ENCODE peak calls at places on chromosomes 6 and 20, in nine cellular contexts. One of them, this sample, is unnamed.

GRCh38 chr6:16331328-16332174 is 93.2 kb downstream of the GMPR start:
- DNase-seq in left ventricle myocardium inferior: peak; percentile 74
- DNase-seq in PC-9: peak; percentile 42
- DNase-seq in ovary: peak; percentile 75
- DNase-seq in H1: no peak
- DNase-seq in mucosa of descending colon: peak; percentile 62
- DNase-seq in right lobe of liver: peak; percentile 68
- DNase-seq in heart left ventricle: peak; percentile 69
- DNase-seq in endodermal cell: peak; percentile 78
- DNase-seq in this sample: peak; percentile 56

GRCh38 chr6:10465633-10466499 is 51.0 kb upstream of the TFAP2A start:
- DNase-seq in right lobe of liver: no peak
- DNase-seq in H1: no peak
- DNase-seq in endodermal cell: peak; percentile 93
- DNase-seq in PC-9: peak; percentile 62
- DNase-seq in heart left ventricle: no peak
- DNase-seq in left ventricle myocardium inferior: no peak
- DNase-seq in mucosa of descending colon: peak; percentile 40
- DNase-seq in ovary: no peak
- DNase-seq in this sample: no peak

GRCh38 chr20:24098886-24099285 is 110.3 kb upstream of the GGTLC1 start:
- DNase-seq in right lobe of liver: no peak
- DNase-seq in ovary: peak; percentile 28
- DNase-seq in PC-9: no peak
- DNase-seq in heart left ventricle: no peak
- DNase-seq in H1: no peak
- DNase-seq in endodermal cell: no peak
- DNase-seq in mucosa of descending colon: no peak
- DNase-seq in left ventricle myocardium inferior: no peak
- DNase-seq in this sample: no peak

GRCh38 chr6:91081452-91082067 is 494.7 kb upstream of the MAP3K7 start:
- DNase-seq in mucosa of descending colon: peak; percentile 15
- DNase-seq in ovary: no peak
- DNase-seq in H1: no peak
- DNase-seq in left ventricle myocardium inferior: no peak
- DNase-seq in endodermal cell: peak; percentile 60
- DNase-seq in heart left ventricle: no peak
- DNase-seq in PC-9: no peak
- DNase-seq in right lobe of liver: no peak
- DNase-seq in this sample: no peak

GRCh38 chr6:56314683-56315523 is 67.5 kb upstream of the COL21A1 start:
- DNase-seq in right lobe of liver: no peak
- DNase-seq in endodermal cell: peak; percentile 80
- DNase-seq in ovary: peak; percentile 40
- DNase-seq in left ventricle myocardium inferior: no peak
- DNase-seq in mucosa of descending colon: peak; percentile 15
- DNase-seq in PC-9: peak; percentile 29
- DNase-seq in H1: no peak
- DNase-seq in heart left ventricle: no peak
- DNase-seq in this sample: no peak

GRCh38 chr6:47247227-47247797 is 62.4 kb downstream of the TNFRSF21 start:
- DNase-seq in left ventricle myocardium inferior: no peak
- DNase-seq in heart left ventricle: peak; percentile 30
- DNase-seq in ovary: no peak
- DNase-seq in PC-9: no peak
- DNase-seq in mucosa of descending colon: no peak
- DNase-seq in right lobe of liver: no peak
- DNase-seq in endodermal cell: no peak
- DNase-seq in H1: no peak
- DNase-seq in this sample: no peak

GRCh38 chr6:166772518-166772917 is 145.5 kb upstream of the RPS6KA2 start:
- DNase-seq in heart left ventricle: no peak
- DNase-seq in mucosa of descending colon: no peak
- DNase-seq in endodermal cell: peak; percentile 81
- DNase-seq in PC-9: no peak
- DNase-seq in H1: no peak
- DNase-seq in right lobe of liver: no peak
- DNase-seq in left ventricle myocardium inferior: no peak
- DNase-seq in ovary: no peak
- DNase-seq in this sample: no peak

GRCh38 chr6:74268821-74269600 is 573.0 kb downstream of the CD109 start:
- DNase-seq in H1: no peak
- DNase-seq in ovary: no peak
- DNase-seq in right lobe of liver: no peak
- DNase-seq in left ventricle myocardium inferior: no peak
- DNase-seq in mucosa of descending colon: no peak
- DNase-seq in heart left ventricle: no peak
- DNase-seq in endodermal cell: no peak
- DNase-seq in PC-9: no peak
- DNase-seq in this sample: no peak

GRCh38 chr20:52193886-52194545 is 2.4 kb upstream of the ZFP64 start:
- DNase-seq in right lobe of liver: no peak
- DNase-seq in H1: no peak
- DNase-seq in mucosa of descending colon: peak; percentile 62
- DNase-seq in ovary: no peak
- DNase-seq in heart left ventricle: no peak
- DNase-seq in PC-9: no peak
- DNase-seq in endodermal cell: no peak
- DNase-seq in left ventricle myocardium inferior: no peak
- DNase-seq in this sample: no peak

GRCh38 chr6:82954937-82955577 is 110.6 kb downstream of the UBE3D start:
- DNase-seq in right lobe of liver: no peak
- DNase-seq in endodermal cell: no peak
- DNase-seq in ovary: no peak
- DNase-seq in heart left ventricle: no peak
- DNase-seq in left ventricle myocardium inferior: no peak
- DNase-seq in mucosa of descending colon: no peak
- DNase-seq in H1: no peak
- DNase-seq in PC-9: no peak
- DNase-seq in this sample: no peak

GRCh38 chr6:158996863-158997262 is 3.1 kb downstream of the RSPH3 start:
- DNase-seq in ovary: no peak
- DNase-seq in PC-9: no peak
- DNase-seq in right lobe of liver: no peak
- DNase-seq in left ventricle myocardium inferior: no peak
- DNase-seq in mucosa of descending colon: no peak
- DNase-seq in H1: no peak
- DNase-seq in heart left ventricle: no peak
- DNase-seq in endodermal cell: no peak
- DNase-seq in this sample: no peak

GRCh38 chr20:32635764-32636163 is 38.0 kb downstream of the C20orf203 start:
- DNase-seq in PC-9: no peak
- DNase-seq in right lobe of liver: no peak
- DNase-seq in H1: no peak
- DNase-seq in endodermal cell: peak; percentile 40
- DNase-seq in ovary: no peak
- DNase-seq in heart left ventricle: no peak
- DNase-seq in mucosa of descending colon: no peak
- DNase-seq in left ventricle myocardium inferior: no peak
- DNase-seq in this sample: no peak

GRCh38 chr6:36823421-36824096 is 15.7 kb downstream of the CPNE5 start:
- DNase-seq in H1: no peak
- DNase-seq in ovary: no peak
- DNase-seq in mucosa of descending colon: no peak
- DNase-seq in PC-9: no peak
- DNase-seq in heart left ventricle: no peak
- DNase-seq in left ventricle myocardium inferior: no peak
- DNase-seq in right lobe of liver: no peak
- DNase-seq in endodermal cell: no peak
- DNase-seq in this sample: no peak

GRCh38 chr6:36822506-36823269 is 16.6 kb downstream of the CPNE5 start:
- DNase-seq in ovary: no peak
- DNase-seq in H1: no peak
- DNase-seq in mucosa of descending colon: no peak
- DNase-seq in heart left ventricle: peak; percentile 60
- DNase-seq in endodermal cell: no peak
- DNase-seq in right lobe of liver: no peak
- DNase-seq in left ventricle myocardium inferior: no peak
- DNase-seq in PC-9: no peak
- DNase-seq in this sample: no peak

GRCh38 chr6:36825452-36825851 is 13.8 kb downstream of the CPNE5 start:
- DNase-seq in right lobe of liver: no peak
- DNase-seq in H1: no peak
- DNase-seq in mucosa of descending colon: no peak
- DNase-seq in heart left ventricle: no peak
- DNase-seq in PC-9: no peak
- DNase-seq in left ventricle myocardium inferior: no peak
- DNase-seq in endodermal cell: no peak
- DNase-seq in ovary: no peak
- DNase-seq in this sample: no peak

GRCh38 chr6:36825996-36826395 is 13.2 kb downstream of the CPNE5 start:
- DNase-seq in endodermal cell: no peak
- DNase-seq in left ventricle myocardium inferior: no peak
- DNase-seq in heart left ventricle: no peak
- DNase-seq in ovary: no peak
- DNase-seq in H1: no peak
- DNase-seq in PC-9: no peak
- DNase-seq in mucosa of descending colon: no peak
- DNase-seq in right lobe of liver: no peak
- DNase-seq in this sample: no peak

GRCh38 chr6:36824262-36824661 is 15.0 kb downstream of the CPNE5 start:
- DNase-seq in PC-9: no peak
- DNase-seq in endodermal cell: no peak
- DNase-seq in ovary: no peak
- DNase-seq in heart left ventricle: peak; percentile 39
- DNase-seq in right lobe of liver: no peak
- DNase-seq in mucosa of descending colon: no peak
- DNase-seq in left ventricle myocardium inferior: no peak
- DNase-seq in H1: no peak
- DNase-seq in this sample: no peak
- H3K4me1 ChIP-seq in PC-9: peaks cover 19% of the 10 kb centered on the region
- H3K4me1 ChIP-seq in endodermal cell: no peaks in the 10 kb centered on the region
- H3K4me1 ChIP-seq in ovary: peaks cover 2% of the 10 kb centered on the region
- H3K4me1 ChIP-seq in heart left ventricle: peaks cover 41% of the 10 kb centered on the region
- H3K4me1 ChIP-seq in right lobe of liver: no peaks in the 10 kb centered on the region
- H3K4me1 ChIP-seq in mucosa of descending colon: no peaks in the 10 kb centered on the region
- H3K4me1 ChIP-seq in left ventricle myocardium inferior: peaks cover 84% of the 10 kb centered on the region
- H3K4me1 ChIP-seq in H1: peaks cover 9% of the 10 kb centered on the region
- H3K4me1 ChIP-seq in this sample: peaks cover 15% of the 10 kb centered on the region

GRCh38 chr20:48705208-48706115 is 122.3 kb downstream of the PREX1 start:
- DNase-seq in right lobe of liver: no peak
- DNase-seq in H1: no peak
- DNase-seq in left ventricle myocardium inferior: no peak
- DNase-seq in PC-9: no peak
- DNase-seq in endodermal cell: no peak
- DNase-seq in ovary: no peak
- DNase-seq in heart left ventricle: no peak
- DNase-seq in mucosa of descending colon: no peak
- DNase-seq in this sample: no peak
- H3K4me1 ChIP-seq in right lobe of liver: no peaks in the 10 kb centered on the region
- H3K4me1 ChIP-seq in H1: no peaks in the 10 kb centered on the region
- H3K4me1 ChIP-seq in left ventricle myocardium inferior: peaks cover 40% of the 10 kb centered on the region
- H3K4me1 ChIP-seq in PC-9: peaks cover 7% of the 10 kb centered on the region
- H3K4me1 ChIP-seq in endodermal cell: peaks cover 10% of the 10 kb centered on the region
- H3K4me1 ChIP-seq in ovary: peaks cover 8% of the 10 kb centered on the region
- H3K4me1 ChIP-seq in heart left ventricle: peaks cover 14% of the 10 kb centered on the region
- H3K4me1 ChIP-seq in mucosa of descending colon: no peaks in the 10 kb centered on the region
- H3K4me1 ChIP-seq in this sample: no peaks in the 10 kb centered on the region

GRCh38 chr6:34238507-34239239 is 2.0 kb downstream of the HMGA1 start:
- DNase-seq in H1: no peak
- DNase-seq in heart left ventricle: no peak
- DNase-seq in PC-9: no peak
- DNase-seq in ovary: peak; percentile 15
- DNase-seq in left ventricle myocardium inferior: no peak
- DNase-seq in mucosa of descending colon: no peak
- DNase-seq in right lobe of liver: peak; percentile 50
- DNase-seq in endodermal cell: peak; percentile 44
- DNase-seq in this sample: no peak

GRCh38 chr6:34239240-34239825 is 2.7 kb downstream of the HMGA1 start:
- DNase-seq in H1: no peak
- DNase-seq in mucosa of descending colon: no peak
- DNase-seq in PC-9: no peak
- DNase-seq in left ventricle myocardium inferior: no peak
- DNase-seq in right lobe of liver: peak; percentile 5
- DNase-seq in ovary: peak; percentile 10
- DNase-seq in heart left ventricle: no peak
- DNase-seq in endodermal cell: no peak
- DNase-seq in this sample: no peak

GRCh38 chr6:34240329-34241248 is 3.9 kb downstream of the HMGA1 start:
- DNase-seq in right lobe of liver: peak; percentile 46
- DNase-seq in left ventricle myocardium inferior: no peak
- DNase-seq in ovary: peak; percentile 13
- DNase-seq in endodermal cell: no peak
- DNase-seq in PC-9: no peak
- DNase-seq in H1: no peak
- DNase-seq in heart left ventricle: no peak
- DNase-seq in mucosa of descending colon: no peak
- DNase-seq in this sample: no peak

GRCh38 chr6:34241351-34242215 is 4.9 kb downstream of the HMGA1 start:
- DNase-seq in PC-9: no peak
- DNase-seq in endodermal cell: no peak
- DNase-seq in left ventricle myocardium inferior: no peak
- DNase-seq in mucosa of descending colon: no peak
- DNase-seq in ovary: peak; percentile 14
- DNase-seq in H1: no peak
- DNase-seq in heart left ventricle: no peak
- DNase-seq in right lobe of liver: peak; percentile 23
- DNase-seq in this sample: no peak

DNA sequence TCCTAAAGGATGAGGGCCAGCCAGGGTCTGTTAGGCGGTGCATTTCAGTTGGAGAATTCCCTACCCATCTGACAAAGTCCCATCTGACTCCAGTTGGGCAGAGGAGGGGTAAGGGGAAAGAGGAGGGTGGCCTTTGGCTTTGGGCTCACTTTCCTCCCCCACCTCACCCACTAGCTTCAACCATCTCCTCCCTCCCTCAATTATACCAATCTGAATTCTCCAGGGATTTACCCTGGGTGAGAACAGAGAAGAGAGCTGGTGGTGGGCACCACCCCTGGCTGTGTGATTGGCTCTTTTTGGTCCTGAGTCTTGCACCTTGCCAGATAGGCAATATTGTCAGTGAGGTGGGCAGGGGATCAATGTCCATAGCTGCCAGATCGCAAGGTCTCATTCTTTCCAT is 3.2 kb downstream of the HMGA1 start:
- DNase-seq in mucosa of descending colon: no peak
- DNase-seq in left ventricle myocardium inferior: no peak
- DNase-seq in H1: no peak
- DNase-seq in endodermal cell: no peak
- DNase-seq in right lobe of liver: peak; percentile 1
- DNase-seq in ovary: peak; percentile 3
- DNase-seq in heart left ventricle: no peak
- DNase-seq in PC-9: no peak
- DNase-seq in this sample: no peak
- H3K4me1 ChIP-seq in mucosa of descending colon: peaks cover 6% of the 10 kb centered on the region
- H3K4me1 ChIP-seq in left ventricle myocardium inferior: peaks cover 43% of the 10 kb centered on the region
- H3K4me1 ChIP-seq in H1: peaks cover 23% of the 10 kb centered on the region
- H3K4me1 ChIP-seq in endodermal cell: peaks cover 14% of the 10 kb centered on the region
- H3K4me1 ChIP-seq in right lobe of liver: no peaks in the 10 kb centered on the region
- H3K4me1 ChIP-seq in ovary: no peaks in the 10 kb centered on the region
- H3K4me1 ChIP-seq in heart left ventricle: peaks cover 7% of the 10 kb centered on the region
- H3K4me1 ChIP-seq in PC-9: peaks cover 59% of the 10 kb centered on the region
- H3K4me1 ChIP-seq in this sample: peaks cover 21% of the 10 kb centered on the region

DNA sequence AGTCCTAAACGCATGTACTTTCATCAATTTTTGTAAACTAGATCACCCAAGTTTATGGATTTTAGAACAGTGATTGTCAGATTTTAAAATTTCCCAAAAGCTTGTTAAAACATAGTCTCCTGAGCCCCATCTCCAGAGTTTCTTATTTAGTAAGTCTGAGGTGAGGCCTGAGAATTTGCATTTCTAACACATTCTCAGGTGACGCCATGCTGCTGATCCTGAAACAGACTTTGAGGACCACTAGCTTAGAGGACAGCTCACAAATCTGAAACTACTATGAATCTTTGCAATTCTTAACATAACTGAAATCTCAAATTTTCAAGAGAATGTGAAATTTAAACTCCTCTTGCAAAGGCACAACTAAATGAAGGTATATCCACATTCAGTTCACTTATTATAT is 37.8 kb upstream of the MLIP start:
- DNase-seq in ovary: no peak
- DNase-seq in H1: no peak
- DNase-seq in endodermal cell: no peak
- DNase-seq in PC-9: no peak
- DNase-seq in heart left ventricle: no peak
- DNase-seq in mucosa of descending colon: no peak
- DNase-seq in right lobe of liver: no peak
- DNase-seq in left ventricle myocardium inferior: no peak
- DNase-seq in this sample: no peak
- H3K4me1 ChIP-seq in ovary: peaks cover 4% of the 10 kb centered on the region
- H3K4me1 ChIP-seq in H1: peaks cover 7% of the 10 kb centered on the region
- H3K4me1 ChIP-seq in endodermal cell: no peaks in the 10 kb centered on the region
- H3K4me1 ChIP-seq in PC-9: no peaks in the 10 kb centered on the region
- H3K4me1 ChIP-seq in heart left ventricle: peaks cover 15% of the 10 kb centered on the region
- H3K4me1 ChIP-seq in mucosa of descending colon: peaks cover 5% of the 10 kb centered on the region
- H3K4me1 ChIP-seq in right lobe of liver: no peaks in the 10 kb centered on the region
- H3K4me1 ChIP-seq in left ventricle myocardium inferior: peaks cover 85% of the 10 kb centered on the region
- H3K4me1 ChIP-seq in this sample: no peaks in the 10 kb centered on the region

This sample was measured in lung.